ENCODE peak calls at places on chromosomes 2 and 18, in four cellular contexts. One of them, this sample, is unnamed.

GRCh38 chr2:168320267-168320666 is 72.9 kb upstream of the STK39 start:
- DNase-seq in astrocyte of the spinal cord: no peak
- DNase-seq in astrocyte of the cerebellum: no peak
- DNase-seq in lower leg skin: no peak
- DNase-seq in this sample: no peak

GRCh38 chr2:208042041-208042440 is 16.7 kb upstream of the PLEKHM3 start:
- DNase-seq in astrocyte of the cerebellum: no peak
- DNase-seq in lower leg skin: no peak
- DNase-seq in astrocyte of the spinal cord: peak; percentile 52
- DNase-seq in this sample: no peak

GRCh38 chr2:8636691-8637636 is 44.9 kb upstream of the ID2 start:
- DNase-seq in astrocyte of the cerebellum: no peak
- DNase-seq in lower leg skin: no peak
- DNase-seq in astrocyte of the spinal cord: peak; percentile 47
- DNase-seq in this sample: no peak

GRCh38 chr18:65124633-65125032 is 626.2 kb upstream of the CDH7 start:
- DNase-seq in astrocyte of the cerebellum: no peak
- DNase-seq in astrocyte of the spinal cord: no peak
- DNase-seq in lower leg skin: no peak
- DNase-seq in this sample: no peak

GRCh38 chr18:8073167-8073566 is 506.1 kb downstream of the PTPRM start:
- DNase-seq in lower leg skin: no peak
- DNase-seq in astrocyte of the spinal cord: no peak
- DNase-seq in astrocyte of the cerebellum: no peak
- DNase-seq in this sample: no peak

GRCh38 chr2:218332920-218333645 is 23.6 kb upstream of the CATIP start:
- DNase-seq in astrocyte of the cerebellum: no peak
- DNase-seq in lower leg skin: no peak
- DNase-seq in astrocyte of the spinal cord: no peak
- DNase-seq in this sample: no peak

GRCh38 chr18:5173646-5174045 is 23.4 kb downstream of the AKAIN1 start:
- DNase-seq in lower leg skin: no peak
- DNase-seq in astrocyte of the spinal cord: no peak
- DNase-seq in astrocyte of the cerebellum: no peak
- DNase-seq in this sample: no peak

GRCh38 chr18:63773616-63774015 is 1.6 kb upstream of the SERPINB7 start:
- DNase-seq in lower leg skin: no peak
- DNase-seq in astrocyte of the spinal cord: no peak
- DNase-seq in astrocyte of the cerebellum: no peak
- DNase-seq in this sample: no peak

GRCh38 chr2:144747571-144747970 is 227.7 kb upstream of the ZEB2 start:
- DNase-seq in lower leg skin: no peak
- DNase-seq in astrocyte of the cerebellum: no peak
- DNase-seq in astrocyte of the spinal cord: no peak
- DNase-seq in this sample: no peak

GRCh38 chr18:3525870-3526420 is 76.0 kb downstream of the TGIF1 start:
- DNase-seq in astrocyte of the spinal cord: peak; percentile 34
- DNase-seq in astrocyte of the cerebellum: no peak
- DNase-seq in lower leg skin: peak; percentile 62
- DNase-seq in this sample: no peak

GRCh38 chr2:237702439-237703397 is 75.3 kb downstream of the LRRFIP1 start:
- DNase-seq in astrocyte of the spinal cord: peak; percentile 77
- DNase-seq in astrocyte of the cerebellum: peak; percentile 72
- DNase-seq in lower leg skin: peak; percentile 91
- DNase-seq in this sample: peak; percentile 69

GRCh38 chr18:42426496-42427015 is 471.5 kb downstream of the PIK3C3 start:
- DNase-seq in lower leg skin: no peak
- DNase-seq in astrocyte of the cerebellum: no peak
- DNase-seq in astrocyte of the spinal cord: no peak
- DNase-seq in this sample: no peak

GRCh38 chr18:73636355-73636754 is 511.3 kb downstream of the FBXO15 start:
- DNase-seq in astrocyte of the cerebellum: no peak
- DNase-seq in lower leg skin: no peak
- DNase-seq in astrocyte of the spinal cord: no peak
- DNase-seq in this sample: no peak

GRCh38 chr18:59719533-59720325 is 22.5 kb upstream of the CCBE1 start:
- DNase-seq in astrocyte of the spinal cord: peak; percentile 89
- DNase-seq in astrocyte of the cerebellum: peak; percentile 78
- DNase-seq in lower leg skin: no peak
- DNase-seq in this sample: no peak

GRCh38 chr2:67215214-67215613 is 181.9 kb upstream of the ETAA1 start:
- DNase-seq in astrocyte of the cerebellum: peak; percentile 28
- DNase-seq in lower leg skin: no peak
- DNase-seq in astrocyte of the spinal cord: peak; percentile 67
- DNase-seq in this sample: no peak

GRCh38 chr18:26863921-26864497 is 1.5 kb downstream of the AQP4 start:
- DNase-seq in astrocyte of the spinal cord: no peak
- DNase-seq in astrocyte of the cerebellum: no peak
- DNase-seq in lower leg skin: no peak
- DNase-seq in this sample: no peak
- H3K4me3 ChIP-seq in astrocyte of the spinal cord: no peak overlapping the region
- H3K4me3 ChIP-seq in astrocyte of the cerebellum: peak overlapping the region; percentile 44
- H3K4me3 ChIP-seq in lower leg skin: no peak overlapping the region
- H3K4me3 ChIP-seq in this sample: no peak overlapping the region

GRCh38 chr2:64750001-64750816 is 96.5 kb upstream of the SERTAD2 start:
- DNase-seq in lower leg skin: peak; percentile 93
- DNase-seq in astrocyte of the cerebellum: no peak
- DNase-seq in astrocyte of the spinal cord: peak; percentile 64
- DNase-seq in this sample: peak; percentile 69
- TF ChIP-seq CTCF in lower leg skin: no peak
- TF ChIP-seq CTCF in astrocyte of the cerebellum: peak; percentile 13
- TF ChIP-seq CTCF in astrocyte of the spinal cord: peak; percentile 1
- TF ChIP-seq CTCF in this sample: no peak

GRCh38 chr2:214537929-214538328 is 127.1 kb downstream of the VWC2L start:
- DNase-seq in astrocyte of the cerebellum: no peak
- DNase-seq in astrocyte of the spinal cord: no peak
- DNase-seq in lower leg skin: no peak
- DNase-seq in this sample: no peak

GRCh38 chr2:214533511-214533910 is 122.7 kb downstream of the VWC2L start:
- DNase-seq in astrocyte of the spinal cord: peak; percentile 22
- DNase-seq in astrocyte of the cerebellum: peak; percentile 55
- DNase-seq in lower leg skin: no peak
- DNase-seq in this sample: no peak

GRCh38 chr2:214542251-214542650 is 131.4 kb downstream of the VWC2L start:
- DNase-seq in astrocyte of the cerebellum: no peak
- DNase-seq in astrocyte of the spinal cord: no peak
- DNase-seq in lower leg skin: no peak
- DNase-seq in this sample: no peak

DNA sequence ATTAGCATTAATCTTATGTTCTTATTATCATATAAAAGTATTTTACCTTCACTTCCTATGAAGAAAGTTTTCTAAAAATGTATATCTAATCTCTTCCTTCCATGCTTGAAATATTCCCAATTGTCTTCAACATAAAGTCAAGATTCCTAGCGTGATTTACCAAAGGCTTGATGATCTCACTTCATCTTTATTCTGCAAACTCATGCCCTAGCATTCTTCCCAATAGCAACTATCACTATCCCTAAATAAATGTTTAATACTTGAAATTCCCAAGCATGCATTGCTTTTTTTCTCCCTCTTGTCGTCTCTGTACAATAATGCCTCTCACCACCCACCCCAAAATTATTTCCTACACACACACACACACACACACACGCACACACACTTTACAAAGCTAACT is 125.8 kb downstream of the VWC2L start:
- DNase-seq in astrocyte of the spinal cord: no peak
- DNase-seq in astrocyte of the cerebellum: no peak
- DNase-seq in lower leg skin: no peak
- DNase-seq in this sample: no peak
- H3K4me3 ChIP-seq in astrocyte of the spinal cord: no peak overlapping the region
- H3K4me3 ChIP-seq in astrocyte of the cerebellum: no peak overlapping the region
- H3K4me3 ChIP-seq in lower leg skin: no peak overlapping the region
- H3K4me3 ChIP-seq in this sample: no peak overlapping the region

GRCh38 chr2:43168016-43168369 is 58.4 kb downstream of the ZFP36L2 start:
- DNase-seq in astrocyte of the spinal cord: no peak
- DNase-seq in astrocyte of the cerebellum: no peak
- DNase-seq in lower leg skin: no peak
- DNase-seq in this sample: no peak

GRCh38 chr2:43171789-43172188 is 54.6 kb downstream of the ZFP36L2 start:
- DNase-seq in astrocyte of the cerebellum: peak; percentile 46
- DNase-seq in lower leg skin: no peak
- DNase-seq in astrocyte of the spinal cord: peak; percentile 74
- DNase-seq in this sample: no peak

GRCh38 chr2:43170733-43171101 is 55.7 kb downstream of the ZFP36L2 start:
- DNase-seq in lower leg skin: no peak
- DNase-seq in astrocyte of the spinal cord: no peak
- DNase-seq in astrocyte of the cerebellum: no peak
- DNase-seq in this sample: no peak

GRCh38 chr2:43169091-43169936 is 57.1 kb downstream of the ZFP36L2 start:
- DNase-seq in lower leg skin: no peak
- DNase-seq in astrocyte of the spinal cord: no peak
- DNase-seq in astrocyte of the cerebellum: no peak
- DNase-seq in this sample: no peak

GRCh38 chr2:43169987-43170732 is 56.2 kb downstream of the ZFP36L2 start:
- DNase-seq in lower leg skin: no peak
- DNase-seq in astrocyte of the cerebellum: no peak
- DNase-seq in astrocyte of the spinal cord: no peak
- DNase-seq in this sample: no peak
- TF ChIP-seq CTCF in lower leg skin: no peak
- TF ChIP-seq CTCF in astrocyte of the cerebellum: peak; percentile 43
- TF ChIP-seq CTCF in astrocyte of the spinal cord: peak; percentile 54
- TF ChIP-seq CTCF in this sample: peak; percentile 16

DNA sequence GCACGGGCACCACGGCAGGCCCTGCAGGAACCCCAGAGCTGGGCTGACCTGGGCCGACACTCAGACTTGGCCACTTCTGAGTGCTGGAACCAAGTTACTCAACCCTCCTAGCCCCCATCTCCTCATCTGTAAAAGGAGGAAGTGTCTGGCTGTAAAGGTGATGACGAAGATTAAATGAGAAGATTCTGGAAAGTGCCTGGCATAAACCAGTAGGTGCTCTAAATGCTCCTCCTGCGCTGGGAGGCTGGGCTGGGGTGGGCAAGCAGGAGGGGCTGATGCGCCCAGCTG is 55.2 kb downstream of the BIN1 start:
- DNase-seq in astrocyte of the cerebellum: no peak
- DNase-seq in lower leg skin: no peak
- DNase-seq in astrocyte of the spinal cord: no peak
- DNase-seq in this sample: no peak
- H3K4me3 ChIP-seq in astrocyte of the cerebellum: no peak overlapping the region
- H3K4me3 ChIP-seq in lower leg skin: no peak overlapping the region
- H3K4me3 ChIP-seq in astrocyte of the spinal cord: no peak overlapping the region
- H3K4me3 ChIP-seq in this sample: no peak overlapping the region

GRCh38 chr2:20675701-20676352 is 8.9 kb downstream of the GDF7 start:
- DNase-seq in astrocyte of the cerebellum: no peak
- DNase-seq in lower leg skin: peak; percentile 78
- DNase-seq in astrocyte of the spinal cord: no peak
- DNase-seq in this sample: no peak

GRCh38 chr2:20674309-20674965 is 7.5 kb downstream of the GDF7 start:
- DNase-seq in astrocyte of the cerebellum: no peak
- DNase-seq in astrocyte of the spinal cord: no peak
- DNase-seq in lower leg skin: peak; percentile 50
- DNase-seq in this sample: no peak

GRCh38 chr2:20674974-20675679 is 8.2 kb downstream of the GDF7 start:
- DNase-seq in astrocyte of the spinal cord: peak; percentile 77
- DNase-seq in lower leg skin: peak; percentile 61
- DNase-seq in astrocyte of the cerebellum: peak; percentile 65
- DNase-seq in this sample: peak; percentile 61

GRCh38 chr2:20677301-20678176 is 10.6 kb downstream of the GDF7 start:
- DNase-seq in lower leg skin: peak; percentile 79
- DNase-seq in astrocyte of the spinal cord: no peak
- DNase-seq in astrocyte of the cerebellum: no peak
- DNase-seq in this sample: no peak

GRCh38 chr2:20676353-20677215 is 9.6 kb downstream of the GDF7 start:
- DNase-seq in astrocyte of the spinal cord: no peak
- DNase-seq in astrocyte of the cerebellum: no peak
- DNase-seq in lower leg skin: peak; percentile 65
- DNase-seq in this sample: no peak
- TF ChIP-seq CTCF in astrocyte of the spinal cord: no peak
- TF ChIP-seq CTCF in astrocyte of the cerebellum: no peak
- TF ChIP-seq CTCF in lower leg skin: no peak
- TF ChIP-seq CTCF in this sample: peak; percentile 51

GRCh38 chr2:88765154-88765948 is 73.9 kb downstream of the RPIA start:
- DNase-seq in astrocyte of the spinal cord: peak; percentile 10
- DNase-seq in astrocyte of the cerebellum: no peak
- DNase-seq in lower leg skin: peak; percentile 85
- DNase-seq in this sample: no peak
- H3K4me3 ChIP-seq in astrocyte of the spinal cord: peak overlapping the region; percentile 26
- H3K4me3 ChIP-seq in astrocyte of the cerebellum: peak overlapping the region; percentile 45
- H3K4me3 ChIP-seq in lower leg skin: peak overlapping the region; percentile 4
- H3K4me3 ChIP-seq in this sample: no peak overlapping the region

DNA sequence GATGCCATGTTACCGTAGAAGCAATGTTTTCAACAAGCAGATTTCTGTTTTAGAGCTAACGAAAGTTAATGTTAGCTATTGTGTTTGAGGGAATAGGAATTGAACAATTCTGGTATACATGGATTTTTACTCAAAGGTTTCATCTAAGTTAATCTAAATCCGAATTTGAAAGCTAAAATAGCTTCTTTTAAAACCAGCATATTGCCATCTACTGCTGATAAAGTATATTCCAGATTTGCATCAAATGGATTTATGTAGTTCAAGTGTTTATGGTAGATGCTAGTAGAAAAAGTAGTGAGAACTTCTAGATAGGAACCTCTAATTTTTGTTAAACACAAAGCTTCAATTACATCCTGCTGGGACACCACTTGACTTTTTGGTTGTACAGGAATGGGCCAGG is 1569.5 kb upstream of the NXPH2 start:
- DNase-seq in lower leg skin: no peak
- DNase-seq in astrocyte of the cerebellum: no peak
- DNase-seq in astrocyte of the spinal cord: no peak
- DNase-seq in this sample: no peak
- TF ChIP-seq CTCF in lower leg skin: no peak
- TF ChIP-seq CTCF in astrocyte of the cerebellum: no peak
- TF ChIP-seq CTCF in astrocyte of the spinal cord: no peak
- TF ChIP-seq CTCF in this sample: no peak